ENCODE peak calls at places on chromosomes 11 and 22, in nine cellular contexts. Z, M, F, Q, B, U, X, I and N are unnamed samples.

GRCh38 chr11:120065876-120066275 is 72.0 kb downstream of the TRIM29 start:
- DNase-seq in Z (no peak), M (no peak), F (no peak), Q (no peak), B (no peak), U (no peak), X (no peak), I (no peak), N (no peak)

GRCh38 chr11:66311965-66312548 is 4.8 kb downstream of the CD248 start:
- DNase-seq in Z (peak; percentile 92), M (peak; percentile 80), F (peak; percentile 89), Q (peak; percentile 82), B (peak; percentile 85), U (peak; percentile 94), X (peak; percentile 61), I (peak; percentile 97), N (peak; percentile 76)

GRCh38 chr11:65442952-65443351 is 20.4 kb downstream of the NEAT1 start:
- DNase-seq in Z (no peak), M (no peak), F (no peak), Q (peak; percentile 32), B (no peak), U (peak; percentile 41), X (no peak), I (peak; percentile 59), N (no peak)

GRCh38 chr11:73647459-73648100 is 1.2 kb downstream of the PLEKHB1 start:
- DNase-seq in Z (peak; percentile 82), M (peak; percentile 88), F (peak; percentile 79), Q (no peak), B (peak; percentile 91), U (peak; percentile 73), X (peak; percentile 97), I (peak; percentile 80), N (peak; percentile 77)

GRCh38 chr11:57335343-57336110 is at the start of gene SSRP1:
- DNase-seq in Z (peak; percentile 67), M (peak; percentile 86), F (peak; percentile 87), Q (peak; percentile 80), B (peak; percentile 86), U (peak; percentile 84), X (peak; percentile 87), I (peak; percentile 95), N (no peak)

GRCh38 chr22:32754413-32755041 is 47.0 kb upstream of the TIMP3 start:
- DNase-seq in Z (peak; percentile 45), M (no peak), F (peak; percentile 29), Q (no peak), B (no peak), U (peak; percentile 63), X (no peak), I (peak; percentile 70), N (no peak)

GRCh38 chr11:695606-696381 is at the start of gene TMEM80:
- DNase-seq in Z (peak; percentile 99), M (peak; percentile 99), F (peak; percentile 89), Q (peak; percentile 96), B (peak; percentile 97), U (peak; percentile 98), X (peak; percentile 84), I (peak; percentile 100), N (peak; percentile 64)

GRCh38 chr11:68998390-68998911 is 14.6 kb downstream of the MRGPRF start:
- DNase-seq in Z (no peak), M (no peak), F (no peak), Q (no peak), B (no peak), U (no peak), X (peak; percentile 94), I (peak; percentile 15), N (no peak)

GRCh38 chr11:122306776-122307479 is 190.9 kb upstream of the BLID start:
- DNase-seq in Z (no peak), M (peak; percentile 35), F (no peak), Q (no peak), B (no peak), U (no peak), X (no peak), I (no peak), N (no peak)

GRCh38 chr22:38940985-38941384 is 16.4 kb upstream of the APOBEC3A start:
- DNase-seq in Z (no peak), M (no peak), F (no peak), Q (no peak), B (no peak), U (no peak), X (no peak), I (no peak), N (no peak)

GRCh38 chr11:116224154-116224888 is 548.5 kb downstream of the BUD13 start:
- DNase-seq in Z (peak; percentile 76), M (peak; percentile 68), F (peak; percentile 41), Q (peak; percentile 43), B (peak; percentile 11), U (peak; percentile 40), X (peak; percentile 40), I (peak; percentile 55), N (no peak)

GRCh38 chr11:17703951-17704350 is 15.4 kb upstream of the MYOD1 start:
- DNase-seq in Z (no peak), M (no peak), F (peak; percentile 30), Q (no peak), B (no peak), U (peak; percentile 49), X (no peak), I (peak; percentile 32), N (no peak)

GRCh38 chr11:95519912-95520311 is 269.7 kb downstream of the FAM76B start:
- DNase-seq in Z (no peak), M (no peak), F (no peak), Q (no peak), B (no peak), U (no peak), X (no peak), I (no peak), N (no peak)